ENCODE peak calls at places on chromosomes 6 and 20, in ten cellular contexts. L is endothelial cell; X is MM.1S; O is GM20000; Q is CD4-positive, alpha-beta T cell; J is tibial artery; S is cardiac fibroblast; A is glutamatergic neuron; M is mucosa of descending colon; H is sigmoid colon. N is an unnamed sample.

GRCh38 chr6:113362542-113363430 is 494.4 kb upstream of the MARCKS start:
- DNase-seq in L (no peak), A (no peak), H (no peak), S (peak), Q (no peak), J (no peak), O (no peak), X (no peak), M (no peak), N (no peak)

GRCh38 chr6:6191476-6191875 is 129.0 kb downstream of the F13A1 start:
- DNase-seq in L (no peak), S (no peak), M (no peak), Q (no peak), H (no peak), J (no peak), O (no peak), A (no peak), X (peak), N (peak)

GRCh38 chr6:166325383-166326042 is 16.8 kb downstream of the SFT2D1 start:
- DNase-seq in Q (no peak), L (no peak), O (peak), J (no peak), H (no peak), X (no peak), S (no peak), A (no peak), M (no peak), N (peak)

GRCh38 chr6:158257425-158257759 is 54.9 kb upstream of the TULP4 start:
- DNase-seq in X (no peak), O (no peak), A (no peak), J (no peak), L (no peak), S (no peak), Q (no peak), H (no peak), M (no peak), N (no peak)

GRCh38 chr6:138428943-138429616 is 25.1 kb downstream of the HEBP2 start:
- DNase-seq in X (peak), S (peak), M (no peak), H (no peak), L (no peak), A (no peak), Q (no peak), O (peak), J (no peak), N (peak)

GRCh38 chr6:36956111-36956820 is 1.7 kb downstream of the PI16 start:
- DNase-seq in H (no peak), O (no peak), Q (no peak), A (no peak), J (no peak), M (no peak), S (no peak), L (no peak), X (no peak), N (no peak)

GRCh38 chr6:143838395-143838794 is 4.7 kb upstream of the LTV1 start:
- DNase-seq in L (no peak), Q (no peak), J (no peak), H (no peak), X (no peak), M (no peak), A (no peak), S (no peak), O (no peak), N (no peak)

GRCh38 chr6:134512946-134513345 is 195.0 kb upstream of the SGK1 start:
- DNase-seq in H (no peak), S (peak), Q (no peak), O (no peak), A (no peak), J (peak), M (no peak), L (no peak), X (no peak), N (no peak)

GRCh38 chr6:15038013-15038791 is 207.7 kb upstream of the JARID2 start:
- DNase-seq in H (no peak), J (no peak), L (no peak), X (no peak), Q (no peak), S (no peak), O (no peak), A (no peak), M (no peak), N (no peak)

GRCh38 chr20:32506721-32507120 is 78.4 kb downstream of the NOL4L start:
- DNase-seq in M (peak), X (no peak), S (no peak), H (no peak), L (no peak), Q (no peak), O (no peak), A (no peak), J (no peak), N (no peak)

GRCh38 chr20:62449951-62450815 is 22.8 kb upstream of the RBBP8NL start:
- DNase-seq in L (no peak), Q (no peak), O (no peak), M (peak), A (no peak), H (no peak), J (no peak), S (no peak), X (no peak), N (no peak)

GRCh38 chr6:131954775-131955107 is 3.6 kb upstream of the CCN2 start:
- DNase-seq in L (no peak), Q (no peak), A (no peak), H (peak), M (peak), S (peak), J (no peak), X (no peak), O (no peak), N (no peak)

GRCh38 chr20:43068482-43068881 is 121.2 kb downstream of the PTPRT start:
- DNase-seq in Q (no peak), H (no peak), A (no peak), L (no peak), S (no peak), J (no peak), O (no peak), M (no peak), X (no peak), N (no peak)

GRCh38 chr6:154432533-154433476 is 76.2 kb upstream of the IPCEF1 start:
- DNase-seq in M (no peak), L (no peak), S (peak), Q (no peak), O (no peak), X (no peak), J (no peak), H (no peak), A (no peak), N (no peak)

GRCh38 chr6:150452642-150453243 is 83.9 kb downstream of the IYD start:
- DNase-seq in L (no peak), O (no peak), Q (no peak), A (no peak), S (no peak), H (no peak), J (peak), M (no peak), X (no peak), N (no peak)

GRCh38 chr20:50788045-50788867 is 6.6 kb upstream of the BCAS4 start:
- DNase-seq in J (peak), H (peak), A (no peak), Q (no peak), L (no peak), X (no peak), O (no peak), M (no peak), S (peak), N (no peak)
- TF ChIP-seq CTCF in J (no peak), H (no peak), A (no peak), Q (no peak), L (no peak), X (no peak), O (no peak), M (no peak), S (peak), N (no peak)

GRCh38 chr6:57268294-57268640 is 46.2 kb upstream of the RAB23 start:
- DNase-seq in A (no peak), Q (no peak), M (no peak), X (no peak), J (no peak), O (no peak), L (no peak), H (no peak), S (no peak), N (no peak)
- TF ChIP-seq CTCF in A (no peak), Q (no peak), M (no peak), X (no peak), J (no peak), O (no peak), L (no peak), H (no peak), S (no peak), N (no peak)

GRCh38 chr6:81770395-81770794 is 17.9 kb upstream of the TENT5A start:
- DNase-seq in O (no peak), A (no peak), X (no peak), L (no peak), J (no peak), H (no peak), M (no peak), Q (no peak), S (no peak), N (no peak)
- TF ChIP-seq CTCF in O (no peak), A (no peak), X (no peak), L (no peak), J (no peak), H (no peak), M (no peak), Q (no peak), S (no peak), N (no peak)

GRCh38 chr6:31952140-31952805 is 6.4 kb downstream of the CFB start:
- DNase-seq in O (peak), J (peak), H (peak), S (peak), X (no peak), M (peak), A (peak), Q (no peak), L (peak), N (no peak)
- TF ChIP-seq CTCF in O (peak), J (peak), H (peak), S (peak), X (peak), M (peak), A (peak), Q (peak), L (peak), N (peak)